ENCODE peak calls at places on chromosomes 16 and 17, in five cellular contexts. G is neural crest cell, Q is stromal cell of bone marrow, L is HCEC 1CT, P is EH. Y is an unnamed sample.
A peak's percentile ranks its signal among the peaks of the same experiment; 100 is the strongest.

GRCh38 chr17:78258323-78259229 is 27.1 kb downstream of the TMEM235 start:
- DNase-seq in Q (no peak), G (no peak), P (peak; percentile 12), L (no peak), Y (no peak)

GRCh38 chr16:86477642-86478041 is 32.7 kb upstream of the FOXF1 start:
- DNase-seq in P (peak; percentile 74), G (no peak), L (peak; percentile 73), Q (no peak), Y (no peak)

GRCh38 chr16:70267516-70267915 is 15.8 kb upstream of the EXOSC6 start:
- DNase-seq in L (peak; percentile 52), P (peak; percentile 57), Q (peak; percentile 18), G (peak; percentile 58), Y (peak; percentile 53)

GRCh38 chr17:62781356-62781755 is 26.8 kb downstream of the MARCHF10 start:
- DNase-seq in Q (no peak), G (no peak), L (peak; percentile 12), P (peak; percentile 52), Y (no peak)

GRCh38 chr17:7025240-7025639 is 2.4 kb downstream of the BCL6B start:
- DNase-seq in G (no peak), P (peak; percentile 30), L (no peak), Q (no peak), Y (no peak)

GRCh38 chr17:48244121-48244711 is 136.7 kb downstream of the SNX11 start:
- DNase-seq in G (no peak), P (peak; percentile 65), L (peak; percentile 34), Q (no peak), Y (peak; percentile 62)

GRCh38 chr16:57996406-57997175 is 3.9 kb downstream of the ZNF319 start:
- DNase-seq in Q (no peak), G (no peak), P (no peak), L (no peak), Y (no peak)

GRCh38 chr17:46046957-46047356 is 47.9 kb downstream of the STH start:
- DNase-seq in G (no peak), L (no peak), P (peak; percentile 23), Q (no peak), Y (no peak)

GRCh38 chr17:34619687-34620217 is 40.4 kb downstream of the TMEM132E start:
- DNase-seq in Q (no peak), P (no peak), L (no peak), G (no peak), Y (no peak)

GRCh38 chr17:57553991-57554825 is 190.9 kb downstream of the CCDC182 start:
- DNase-seq in G (no peak), L (no peak), P (peak; percentile 27), Q (no peak), Y (no peak)

GRCh38 chr17:3885970-3886369 is 6.9 kb downstream of the CAMKK1 start:
- DNase-seq in L (peak; percentile 73), G (no peak), Q (peak; percentile 57), P (peak; percentile 81), Y (peak; percentile 92)

GRCh38 chr16:13229039-13229438 is 327.6 kb downstream of the SHISA9 start:
- DNase-seq in P (no peak), Q (no peak), G (no peak), L (no peak), Y (no peak)

GRCh38 chr16:26742040-26742439 is 324.7 kb upstream of the C16orf82 start:
- DNase-seq in Q (no peak), G (no peak), P (no peak), L (no peak), Y (no peak)

Y was measured in A172.